ENCODE peak calls at places on chromosome 12, in nine cellular contexts. One of them, this sample, is unnamed.

GRCh38 chr12:103966736-103967135 is 1.1 kb downstream of the TDG start:
- DNase-seq in sigmoid colon: no peak
- DNase-seq in suprapubic skin: no peak
- DNase-seq in spleen: no peak
- DNase-seq in tibial nerve: no peak
- DNase-seq in IMR-90: no peak
- DNase-seq in tibial artery: no peak
- DNase-seq in CD4-positive, alpha-beta T cell: no peak
- DNase-seq in astrocyte: no peak
- DNase-seq in this sample: no peak

GRCh38 chr12:2672863-2673262 is 121.9 kb upstream of the FKBP4 start:
- DNase-seq in suprapubic skin: peak; percentile 20
- DNase-seq in spleen: peak; percentile 55
- DNase-seq in tibial nerve: no peak
- DNase-seq in astrocyte: no peak
- DNase-seq in tibial artery: peak; percentile 5
- DNase-seq in IMR-90: no peak
- DNase-seq in CD4-positive, alpha-beta T cell: no peak
- DNase-seq in sigmoid colon: no peak
- DNase-seq in this sample: peak; percentile 33

GRCh38 chr12:50363141-50363540 is 33.3 kb downstream of the FAM186A start:
- DNase-seq in CD4-positive, alpha-beta T cell: no peak
- DNase-seq in tibial nerve: no peak
- DNase-seq in astrocyte: no peak
- DNase-seq in sigmoid colon: no peak
- DNase-seq in tibial artery: no peak
- DNase-seq in IMR-90: no peak
- DNase-seq in suprapubic skin: no peak
- DNase-seq in spleen: no peak
- DNase-seq in this sample: no peak

GRCh38 chr12:39878753-39879152 is 227.1 kb downstream of the SLC2A13 start:
- DNase-seq in spleen: no peak
- DNase-seq in suprapubic skin: no peak
- DNase-seq in CD4-positive, alpha-beta T cell: no peak
- DNase-seq in astrocyte: no peak
- DNase-seq in tibial artery: no peak
- DNase-seq in IMR-90: no peak
- DNase-seq in sigmoid colon: no peak
- DNase-seq in tibial nerve: no peak
- DNase-seq in this sample: no peak

GRCh38 chr12:72264548-72265175 is 7.5 kb upstream of the TRHDE start:
- DNase-seq in sigmoid colon: no peak
- DNase-seq in suprapubic skin: no peak
- DNase-seq in spleen: no peak
- DNase-seq in IMR-90: peak; percentile 48
- DNase-seq in tibial artery: no peak
- DNase-seq in CD4-positive, alpha-beta T cell: no peak
- DNase-seq in tibial nerve: no peak
- DNase-seq in astrocyte: no peak
- DNase-seq in this sample: no peak

GRCh38 chr12:65121049-65121955 is at the start of gene WIF1:
- DNase-seq in CD4-positive, alpha-beta T cell: no peak
- DNase-seq in sigmoid colon: peak; percentile 60
- DNase-seq in tibial nerve: no peak
- DNase-seq in tibial artery: peak; percentile 63
- DNase-seq in spleen: peak; percentile 84
- DNase-seq in suprapubic skin: no peak
- DNase-seq in IMR-90: no peak
- DNase-seq in astrocyte: no peak
- DNase-seq in this sample: no peak

GRCh38 chr12:100234591-100235304 is 32.1 kb downstream of the DEPDC4 start:
- DNase-seq in astrocyte: peak; percentile 49
- DNase-seq in suprapubic skin: no peak
- DNase-seq in spleen: no peak
- DNase-seq in IMR-90: peak; percentile 86
- DNase-seq in CD4-positive, alpha-beta T cell: no peak
- DNase-seq in sigmoid colon: no peak
- DNase-seq in tibial artery: no peak
- DNase-seq in tibial nerve: no peak
- DNase-seq in this sample: no peak

GRCh38 chr12:119374615-119375014 is 40.1 kb downstream of the CCDC60 start:
- DNase-seq in tibial nerve: no peak
- DNase-seq in spleen: no peak
- DNase-seq in astrocyte: no peak
- DNase-seq in IMR-90: no peak
- DNase-seq in tibial artery: no peak
- DNase-seq in CD4-positive, alpha-beta T cell: no peak
- DNase-seq in sigmoid colon: no peak
- DNase-seq in suprapubic skin: no peak
- DNase-seq in this sample: no peak

GRCh38 chr12:124527861-124528561 is 39.4 kb downstream of the NCOR2 start:
- DNase-seq in suprapubic skin: no peak
- DNase-seq in IMR-90: no peak
- DNase-seq in tibial nerve: no peak
- DNase-seq in CD4-positive, alpha-beta T cell: no peak
- DNase-seq in sigmoid colon: no peak
- DNase-seq in astrocyte: no peak
- DNase-seq in tibial artery: no peak
- DNase-seq in spleen: no peak
- DNase-seq in this sample: no peak

GRCh38 chr12:84272324-84272723 is 640.3 kb downstream of the SLC6A15 start:
- DNase-seq in spleen: no peak
- DNase-seq in tibial artery: no peak
- DNase-seq in CD4-positive, alpha-beta T cell: no peak
- DNase-seq in suprapubic skin: no peak
- DNase-seq in sigmoid colon: no peak
- DNase-seq in astrocyte: no peak
- DNase-seq in tibial nerve: no peak
- DNase-seq in IMR-90: no peak
- DNase-seq in this sample: no peak

GRCh38 chr12:130497331-130497730 is 159.6 kb downstream of the PIWIL1 start:
- DNase-seq in CD4-positive, alpha-beta T cell: no peak
- DNase-seq in astrocyte: no peak
- DNase-seq in tibial artery: no peak
- DNase-seq in spleen: no peak
- DNase-seq in IMR-90: no peak
- DNase-seq in suprapubic skin: no peak
- DNase-seq in sigmoid colon: no peak
- DNase-seq in tibial nerve: no peak
- DNase-seq in this sample: no peak

GRCh38 chr12:53811606-53812005 is 59.8 kb upstream of the CISTR start:
- DNase-seq in tibial artery: no peak
- DNase-seq in tibial nerve: no peak
- DNase-seq in sigmoid colon: no peak
- DNase-seq in CD4-positive, alpha-beta T cell: no peak
- DNase-seq in astrocyte: no peak
- DNase-seq in suprapubic skin: no peak
- DNase-seq in spleen: no peak
- DNase-seq in IMR-90: no peak
- DNase-seq in this sample: no peak

GRCh38 chr12:131831635-131832041 is 3.4 kb downstream of the MMP17 start:
- DNase-seq in tibial nerve: no peak
- DNase-seq in tibial artery: peak; percentile 63
- DNase-seq in IMR-90: peak; percentile 53
- DNase-seq in sigmoid colon: peak; percentile 74
- DNase-seq in CD4-positive, alpha-beta T cell: no peak
- DNase-seq in spleen: no peak
- DNase-seq in astrocyte: peak; percentile 55
- DNase-seq in suprapubic skin: peak; percentile 59
- DNase-seq in this sample: no peak

GRCh38 chr12:42557586-42558172 is 31.9 kb downstream of the PRICKLE1 start:
- DNase-seq in CD4-positive, alpha-beta T cell: no peak
- DNase-seq in tibial artery: no peak
- DNase-seq in sigmoid colon: no peak
- DNase-seq in tibial nerve: no peak
- DNase-seq in astrocyte: no peak
- DNase-seq in spleen: no peak
- DNase-seq in IMR-90: peak; percentile 34
- DNase-seq in suprapubic skin: no peak
- DNase-seq in this sample: no peak

GRCh38 chr12:42564540-42564939 is 25.0 kb downstream of the PRICKLE1 start:
- DNase-seq in IMR-90: peak; percentile 77
- DNase-seq in tibial nerve: no peak
- DNase-seq in CD4-positive, alpha-beta T cell: no peak
- DNase-seq in astrocyte: peak; percentile 73
- DNase-seq in spleen: no peak
- DNase-seq in tibial artery: no peak
- DNase-seq in suprapubic skin: no peak
- DNase-seq in sigmoid colon: no peak
- DNase-seq in this sample: no peak

GRCh38 chr12:42556917-42557316 is 32.6 kb downstream of the PRICKLE1 start:
- DNase-seq in CD4-positive, alpha-beta T cell: no peak
- DNase-seq in sigmoid colon: no peak
- DNase-seq in IMR-90: no peak
- DNase-seq in suprapubic skin: no peak
- DNase-seq in tibial nerve: no peak
- DNase-seq in tibial artery: no peak
- DNase-seq in spleen: no peak
- DNase-seq in astrocyte: no peak
- DNase-seq in this sample: no peak

GRCh38 chr12:42565001-42565400 is 24.5 kb downstream of the PRICKLE1 start:
- DNase-seq in tibial nerve: no peak
- DNase-seq in spleen: no peak
- DNase-seq in sigmoid colon: no peak
- DNase-seq in tibial artery: no peak
- DNase-seq in astrocyte: no peak
- DNase-seq in IMR-90: no peak
- DNase-seq in suprapubic skin: no peak
- DNase-seq in CD4-positive, alpha-beta T cell: no peak
- DNase-seq in this sample: no peak

GRCh38 chr12:42560977-42561376 is 28.6 kb downstream of the PRICKLE1 start:
- DNase-seq in IMR-90: no peak
- DNase-seq in suprapubic skin: no peak
- DNase-seq in astrocyte: no peak
- DNase-seq in CD4-positive, alpha-beta T cell: no peak
- DNase-seq in spleen: no peak
- DNase-seq in sigmoid colon: no peak
- DNase-seq in tibial nerve: no peak
- DNase-seq in tibial artery: no peak
- DNase-seq in this sample: no peak
- H3K27ac ChIP-seq in IMR-90: no peak overlapping the region
- H3K27ac ChIP-seq in suprapubic skin: no peak overlapping the region
- H3K27ac ChIP-seq in astrocyte: no peak overlapping the region
- H3K27ac ChIP-seq in CD4-positive, alpha-beta T cell: no peak overlapping the region
- H3K27ac ChIP-seq in spleen: no peak overlapping the region
- H3K27ac ChIP-seq in sigmoid colon: no peak overlapping the region
- H3K27ac ChIP-seq in tibial nerve: no peak overlapping the region
- H3K27ac ChIP-seq in tibial artery: no peak overlapping the region
- H3K27ac ChIP-seq in this sample: no peak overlapping the region

GRCh38 chr12:43028826-43029225 is 439.3 kb upstream of the PRICKLE1 start:
- DNase-seq in astrocyte: peak; percentile 34
- DNase-seq in suprapubic skin: no peak
- DNase-seq in spleen: no peak
- DNase-seq in tibial artery: no peak
- DNase-seq in CD4-positive, alpha-beta T cell: no peak
- DNase-seq in sigmoid colon: no peak
- DNase-seq in tibial nerve: no peak
- DNase-seq in IMR-90: peak; percentile 52
- DNase-seq in this sample: no peak
- H3K27ac ChIP-seq in astrocyte: peak overlapping the region; percentile 43
- H3K27ac ChIP-seq in suprapubic skin: no peak overlapping the region
- H3K27ac ChIP-seq in spleen: no peak overlapping the region
- H3K27ac ChIP-seq in tibial artery: no peak overlapping the region
- H3K27ac ChIP-seq in CD4-positive, alpha-beta T cell: no peak overlapping the region
- H3K27ac ChIP-seq in sigmoid colon: no peak overlapping the region
- H3K27ac ChIP-seq in tibial nerve: no peak overlapping the region
- H3K27ac ChIP-seq in IMR-90: peak overlapping the region; percentile 53
- H3K27ac ChIP-seq in this sample: no peak overlapping the region

GRCh38 chr12:8722286-8722685 is 24.5 kb downstream of the RIMKLB start:
- DNase-seq in tibial nerve: no peak
- DNase-seq in spleen: no peak
- DNase-seq in tibial artery: no peak
- DNase-seq in IMR-90: no peak
- DNase-seq in astrocyte: no peak
- DNase-seq in sigmoid colon: no peak
- DNase-seq in suprapubic skin: no peak
- DNase-seq in CD4-positive, alpha-beta T cell: no peak
- DNase-seq in this sample: no peak
- H3K27ac ChIP-seq in tibial nerve: no peak overlapping the region
- H3K27ac ChIP-seq in spleen: no peak overlapping the region
- H3K27ac ChIP-seq in tibial artery: peak overlapping the region; percentile 24
- H3K27ac ChIP-seq in IMR-90: no peak overlapping the region
- H3K27ac ChIP-seq in astrocyte: no peak overlapping the region
- H3K27ac ChIP-seq in sigmoid colon: no peak overlapping the region
- H3K27ac ChIP-seq in suprapubic skin: no peak overlapping the region
- H3K27ac ChIP-seq in CD4-positive, alpha-beta T cell: no peak overlapping the region
- H3K27ac ChIP-seq in this sample: no peak overlapping the region

GRCh38 chr12:76871751-76872150 is 7.1 kb downstream of the CSRP2 start:
- DNase-seq in CD4-positive, alpha-beta T cell: no peak
- DNase-seq in astrocyte: no peak
- DNase-seq in tibial artery: no peak
- DNase-seq in tibial nerve: no peak
- DNase-seq in IMR-90: no peak
- DNase-seq in suprapubic skin: no peak
- DNase-seq in sigmoid colon: no peak
- DNase-seq in spleen: no peak
- DNase-seq in this sample: no peak

GRCh38 chr12:76876696-76877229 is 2.1 kb downstream of the CSRP2 start:
- DNase-seq in tibial artery: no peak
- DNase-seq in IMR-90: no peak
- DNase-seq in spleen: no peak
- DNase-seq in CD4-positive, alpha-beta T cell: no peak
- DNase-seq in sigmoid colon: no peak
- DNase-seq in tibial nerve: no peak
- DNase-seq in astrocyte: no peak
- DNase-seq in suprapubic skin: no peak
- DNase-seq in this sample: no peak

GRCh38 chr12:76874027-76874426 is 4.8 kb downstream of the CSRP2 start:
- DNase-seq in IMR-90: no peak
- DNase-seq in suprapubic skin: no peak
- DNase-seq in astrocyte: no peak
- DNase-seq in CD4-positive, alpha-beta T cell: no peak
- DNase-seq in spleen: no peak
- DNase-seq in tibial artery: no peak
- DNase-seq in sigmoid colon: no peak
- DNase-seq in tibial nerve: no peak
- DNase-seq in this sample: no peak

GRCh38 chr12:76872415-76872814 is 6.4 kb downstream of the CSRP2 start:
- DNase-seq in CD4-positive, alpha-beta T cell: no peak
- DNase-seq in astrocyte: no peak
- DNase-seq in suprapubic skin: no peak
- DNase-seq in sigmoid colon: no peak
- DNase-seq in tibial nerve: no peak
- DNase-seq in spleen: no peak
- DNase-seq in tibial artery: no peak
- DNase-seq in IMR-90: no peak
- DNase-seq in this sample: no peak

DNA sequence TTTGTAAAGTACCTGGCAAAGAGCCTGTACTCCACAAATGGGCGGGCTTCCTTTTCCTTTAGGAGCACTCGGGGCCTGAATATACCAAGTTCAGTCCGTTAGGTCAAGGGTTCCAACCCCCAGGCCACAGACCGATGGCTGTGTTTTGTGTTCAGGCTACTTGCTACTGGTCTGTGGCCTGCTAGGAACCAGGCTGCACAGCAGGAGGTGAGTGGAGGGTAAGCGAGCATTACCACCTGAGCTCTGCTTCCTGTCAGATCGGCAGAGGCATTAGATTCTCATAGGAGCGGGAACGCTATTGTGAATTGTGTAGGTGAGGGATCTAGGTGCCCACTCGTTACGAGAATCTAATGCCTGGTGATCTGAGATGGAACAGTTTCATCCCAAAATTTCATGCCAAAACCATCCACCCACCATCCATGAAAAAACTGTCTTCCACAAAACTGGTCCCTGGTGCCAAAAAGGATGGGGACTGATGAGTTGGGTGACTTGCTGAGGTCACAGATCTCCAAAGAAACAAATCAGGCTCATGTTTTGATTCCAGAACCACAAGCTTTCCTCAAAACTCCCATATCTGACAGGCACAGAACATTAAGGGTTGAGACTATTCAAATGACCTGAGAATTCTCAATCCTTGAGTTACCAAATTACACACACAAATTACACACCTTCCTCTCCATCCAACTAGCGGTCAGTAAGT is 4.2 kb downstream of the CSRP2 start:
- DNase-seq in astrocyte: no peak
- DNase-seq in spleen: no peak
- DNase-seq in sigmoid colon: no peak
- DNase-seq in suprapubic skin: no peak
- DNase-seq in tibial artery: no peak
- DNase-seq in IMR-90: no peak
- DNase-seq in CD4-positive, alpha-beta T cell: no peak
- DNase-seq in tibial nerve: no peak
- DNase-seq in this sample: no peak
- H3K27ac ChIP-seq in astrocyte: no peak overlapping the region
- H3K27ac ChIP-seq in spleen: no peak overlapping the region
- H3K27ac ChIP-seq in sigmoid colon: peak overlapping the region; percentile 77
- H3K27ac ChIP-seq in suprapubic skin: no peak overlapping the region
- H3K27ac ChIP-seq in tibial artery: peak overlapping the region; percentile 98
- H3K27ac ChIP-seq in IMR-90: no peak overlapping the region
- H3K27ac ChIP-seq in CD4-positive, alpha-beta T cell: no peak overlapping the region
- H3K27ac ChIP-seq in tibial nerve: no peak overlapping the region
- H3K27ac ChIP-seq in this sample: peak overlapping the region; percentile 20